ENCODE peak calls at places on chromosomes 13 and 19, in seven cellular contexts. Z is SK-N-SH, R is PC-3, I is HCT116, U is GM23338, W is PC-9, G is MM.1S. L is an unnamed sample.
A peak's percentile ranks its signal among the peaks of the same experiment; 100 is the strongest.

GRCh38 chr19:3175761-3176714 is 2.5 kb upstream of the S1PR4 start:
- DNase-seq in Z (no peak), R (peak; percentile 91), I (peak; percentile 65), U (no peak), W (peak; percentile 82), G (no peak), L (no peak)

GRCh38 chr13:19836472-19836871 is 27.0 kb downstream of the ZMYM5 start:
- DNase-seq in Z (no peak), R (peak; percentile 5), I (no peak), U (no peak), W (no peak), G (no peak), L (no peak)

GRCh38 chr19:13208131-13208963 is 58.1 kb downstream of the IER2 start:
- DNase-seq in Z (no peak), R (no peak), I (no peak), U (no peak), W (no peak), G (peak; percentile 86), L (peak; percentile 90)

GRCh38 chr19:51440846-51441409 is 17.3 kb downstream of the SIGLEC8 start:
- DNase-seq in Z (no peak), R (peak; percentile 48), I (no peak), U (no peak), W (no peak), G (no peak), L (no peak)

GRCh38 chr19:2044709-2045500 is 6.1 kb downstream of the MKNK2 start:
- DNase-seq in Z (no peak), R (no peak), I (no peak), U (no peak), W (no peak), G (no peak), L (no peak)

GRCh38 chr19:56125806-56126590 is 4.9 kb upstream of the ZNF787 start:
- DNase-seq in Z (no peak), R (no peak), I (no peak), U (no peak), W (no peak), G (no peak), L (no peak)

GRCh38 chr19:51354742-51355148 is 11.4 kb downstream of the ETFB start:
- DNase-seq in Z (peak; percentile 53), R (no peak), I (no peak), U (peak; percentile 81), W (no peak), G (no peak), L (no peak)

GRCh38 chr13:20035130-20035529 is 76.6 kb downstream of the ZMYM2 start:
- DNase-seq in Z (no peak), R (peak; percentile 37), I (no peak), U (peak; percentile 16), W (no peak), G (no peak), L (no peak)

GRCh38 chr19:37594982-37595382 is 306 bp downstream of the ZNF540 start:
- DNase-seq in Z (no peak), R (no peak), I (no peak), U (no peak), W (no peak), G (peak; percentile 20), L (no peak)

GRCh38 chr19:41308450-41309224 is 1.3 kb upstream of the CCDC97 start:
- DNase-seq in Z (peak; percentile 85), R (peak; percentile 94), I (peak; percentile 73), U (peak; percentile 96), W (peak; percentile 90), G (peak; percentile 89), L (peak; percentile 86)

GRCh38 chr13:46126074-46126473 is 21.2 kb upstream of the CPB2 start:
- DNase-seq in Z (no peak), R (no peak), I (no peak), U (no peak), W (no peak), G (no peak), L (no peak)

GRCh38 chr19:50325310-50326100 is 3.7 kb downstream of the KCNC3 start:
- DNase-seq in Z (peak; percentile 100), R (peak; percentile 87), I (peak; percentile 73), U (peak; percentile 99), W (peak; percentile 72), G (peak; percentile 68), L (peak; percentile 89)

GRCh38 chr19:44582581-44583265 is 30.6 kb upstream of the IGSF23 start:
- DNase-seq in Z (peak; percentile 46), R (peak; percentile 37), I (peak; percentile 36), U (peak; percentile 89), W (no peak), G (no peak), L (peak; percentile 6)

GRCh38 chr13:24627090-24627714 is 53.0 kb upstream of the ATP12A start:
- DNase-seq in Z (peak; percentile 49), R (peak; percentile 54), I (peak; percentile 4), U (peak; percentile 90), W (peak; percentile 45), G (no peak), L (no peak)

GRCh38 chr19:18415177-18415867 is 3.9 kb upstream of the SSBP4 start:
- DNase-seq in Z (no peak), R (no peak), I (no peak), U (no peak), W (no peak), G (no peak), L (no peak)

GRCh38 chr19:35266904-35267817 is 1.6 kb upstream of the USF2 start:
- DNase-seq in Z (peak; percentile 68), R (peak; percentile 12), I (no peak), U (peak; percentile 63), W (peak; percentile 39), G (peak; percentile 37), L (peak; percentile 58)

GRCh38 chr19:954672-955494 is 29.0 kb downstream of the ARID3A start:
- DNase-seq in Z (no peak), R (no peak), I (no peak), U (no peak), W (no peak), G (no peak), L (no peak)

GRCh38 chr13:32117696-32118095 is 86.1 kb downstream of the FRY start:
- DNase-seq in Z (no peak), R (no peak), I (no peak), U (no peak), W (no peak), G (no peak), L (no peak)

GRCh38 chr13:21871302-21871862 is 200.5 kb downstream of the FGF9 start:
- DNase-seq in Z (no peak), R (no peak), I (no peak), U (no peak), W (no peak), G (no peak), L (no peak)

GRCh38 chr13:94114166-94114565 is 365.3 kb downstream of the DCT start:
- DNase-seq in Z (no peak), R (no peak), I (no peak), U (no peak), W (no peak), G (no peak), L (no peak)

GRCh38 chr13:94115054-94115453 is 364.4 kb downstream of the DCT start:
- DNase-seq in Z (no peak), R (peak; percentile 2), I (no peak), U (peak; percentile 19), W (no peak), G (no peak), L (no peak)

GRCh38 chr13:94112227-94112626 is 367.3 kb downstream of the DCT start:
- DNase-seq in Z (no peak), R (peak; percentile 73), I (no peak), U (no peak), W (no peak), G (no peak), L (no peak)

GRCh38 chr13:94112731-94113130 is 366.8 kb downstream of the DCT start:
- DNase-seq in Z (no peak), R (no peak), I (no peak), U (no peak), W (no peak), G (no peak), L (no peak)

DNA sequence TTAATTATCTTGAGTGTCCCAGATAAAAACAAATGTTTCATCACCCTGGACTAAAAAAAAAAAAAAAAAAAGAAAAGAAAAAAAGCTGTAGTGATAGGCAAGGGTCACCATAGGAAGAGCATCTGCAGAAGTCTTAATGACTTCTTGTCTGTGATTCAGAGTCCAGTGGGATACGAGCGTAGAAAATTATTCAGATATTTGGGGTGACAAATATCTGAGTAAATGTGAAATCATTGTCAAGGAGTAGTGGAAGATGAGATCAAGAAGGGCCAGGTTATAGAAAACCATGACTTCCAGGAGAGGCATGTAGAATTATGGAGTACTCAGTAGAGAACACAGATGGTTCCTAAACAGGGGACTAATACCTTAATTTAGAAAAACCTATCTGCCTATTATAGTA is 369.5 kb downstream of the DCT start:
- DNase-seq in Z (no peak), R (no peak), I (no peak), U (no peak), W (no peak), G (no peak), L (no peak)
- H3K9me2 ChIP-seq in Z (no peaks in the 10 kb centered on the region), R (no peaks in the 10 kb centered on the region), I (no peaks in the 10 kb centered on the region), U (no peaks in the 10 kb centered on the region), W (no peaks in the 10 kb centered on the region), G (no peaks in the 10 kb centered on the region), L (no peaks in the 10 kb centered on the region)

GRCh38 chr13:44884076-44884729 is 105.1 kb downstream of the NUFIP1 start:
- DNase-seq in Z (no peak), R (peak; percentile 62), I (no peak), U (no peak), W (no peak), G (no peak), L (no peak)
- TF ChIP-seq CTCF in Z (no peak), R (no peak), I (no peak), U (no peak), W (no peak), G (no peak), L (no peak)

DNA sequence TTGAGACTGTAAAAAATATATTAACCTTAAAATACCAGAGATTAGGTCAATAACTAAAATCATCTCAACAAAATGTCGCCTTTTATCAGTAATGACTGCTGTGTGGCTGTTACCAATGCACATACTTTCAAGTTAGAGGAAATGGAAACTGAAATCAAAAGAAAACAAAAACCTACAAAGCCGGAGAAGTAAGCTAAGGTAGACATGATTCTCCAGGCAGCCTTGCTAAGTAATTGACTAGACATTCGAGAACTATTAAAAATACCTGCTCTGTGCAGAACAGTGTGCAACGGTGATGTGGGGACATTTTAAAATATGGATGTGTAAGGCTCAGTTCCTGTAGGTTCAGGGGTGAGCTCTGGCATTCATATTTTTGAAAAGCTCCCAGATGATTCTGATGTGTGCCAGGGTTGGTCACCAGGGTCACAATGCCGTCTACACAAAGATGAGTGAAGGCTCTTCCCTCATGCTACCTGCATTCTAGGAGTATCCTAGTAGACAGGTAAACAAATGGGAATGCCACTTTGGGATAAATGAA is 613 bp upstream of the EPSTI1 start:
- DNase-seq in Z (no peak), R (no peak), I (no peak), U (no peak), W (no peak), G (peak; percentile 48), L (peak; percentile 36)
- H3K4me3 ChIP-seq in Z (no peak overlapping the region), R (peak overlapping the region; percentile 61), I (peak overlapping the region; percentile 54), U (peak overlapping the region; percentile 56), W (no peak overlapping the region), G (peak overlapping the region; percentile 63), L (peak overlapping the region; percentile 63)

GRCh38 chr19:20664917-20665781 is 3.8 kb upstream of the ZNF626 start:
- DNase-seq in Z (no peak), R (no peak), I (no peak), U (peak; percentile 49), W (no peak), G (peak; percentile 19), L (no peak)
- H3K9me2 ChIP-seq in Z (no peaks in the 10 kb centered on the region), R (no peaks in the 10 kb centered on the region), I (no peaks in the 10 kb centered on the region), U (no peaks in the 10 kb centered on the region), W (no peaks in the 10 kb centered on the region), G (no peaks in the 10 kb centered on the region), L (no peaks in the 10 kb centered on the region)

GRCh38 chr13:92074658-92075057 is 676.2 kb downstream of the GPC5 start:
- DNase-seq in Z (peak; percentile 14), R (peak; percentile 7), I (no peak), U (peak; percentile 65), W (no peak), G (peak; percentile 50), L (peak; percentile 52)
- TF ChIP-seq CTCF in Z (peak; percentile 44), R (peak; percentile 51), I (no peak), U (peak; percentile 67), W (peak; percentile 40), G (peak; percentile 46), L (no peak)

L was measured in OCI-LY7.